ENCODE peak calls at places on chromosomes 7 and 10, in ten cellular contexts. L is activated T-cell treated with anti-CD3 and anti-CD28 coated beads, Interleukin-2, amount 50 U/mL, for 48 hours; A is RWPE1; X is GM04504; M is glutamatergic neuron; R is NCI-H1105; K is H54; T is left colon; J is ELR; F is lower lobe of right lung. W is an unnamed sample.

GRCh38 chr7:75971961-75972763 is 22.2 kb downstream of the TMEM120A start:
- DNase-seq in L (no peak), A (no peak), X (no peak), M (peak), R (no peak), K (no peak), T (no peak), J (peak), F (peak), W (peak)

GRCh38 chr7:21944616-21945373 is 904 bp downstream of the CDCA7L start:
- DNase-seq in L (peak), A (peak), X (no peak), M (peak), R (peak), K (no peak), T (peak), J (peak), F (peak), W (peak)

GRCh38 chr10:77431209-77431611 is 206.4 kb downstream of the KCNMA1 start:
- DNase-seq in L (no peak), A (no peak), X (no peak), M (no peak), R (no peak), K (no peak), T (no peak), J (no peak), F (no peak), W (no peak)

GRCh38 chr7:87548123-87548919 is 52.4 kb downstream of the ABCB1 start:
- DNase-seq in L (no peak), A (no peak), X (no peak), M (no peak), R (no peak), K (no peak), T (no peak), J (no peak), F (no peak), W (no peak)

GRCh38 chr7:21169667-21170605 is 257.9 kb upstream of the SP4 start:
- DNase-seq in L (no peak), A (peak), X (no peak), M (peak), R (no peak), K (no peak), T (no peak), J (no peak), F (no peak), W (peak)

GRCh38 chr7:36280840-36281812 is 108.5 kb upstream of the ANLN start:
- DNase-seq in L (no peak), A (peak), X (peak), M (peak), R (peak), K (peak), T (peak), J (peak), F (peak), W (no peak)

GRCh38 chr10:86918022-86918471 is 39.4 kb downstream of the MMRN2 start:
- DNase-seq in L (no peak), A (peak), X (no peak), M (no peak), R (no peak), K (no peak), T (no peak), J (peak), F (no peak), W (no peak)

GRCh38 chr10:21194510-21194993 is 297.4 kb upstream of the NEBL start:
- DNase-seq in L (no peak), A (peak), X (no peak), M (no peak), R (no peak), K (no peak), T (peak), J (no peak), F (peak), W (no peak)

GRCh38 chr10:4074559-4075407 is 289.8 kb upstream of the KLF6 start:
- DNase-seq in L (no peak), A (peak), X (no peak), M (no peak), R (no peak), K (no peak), T (no peak), J (peak), F (no peak), W (no peak)

GRCh38 chr10:112362833-112363232 is 11.1 kb upstream of the ACSL5 start:
- DNase-seq in L (no peak), A (no peak), X (no peak), M (no peak), R (no peak), K (no peak), T (peak), J (peak), F (no peak), W (no peak)

GRCh38 chr10:122121059-122121458 is 132.1 kb downstream of the TACC2 start:
- DNase-seq in L (no peak), A (no peak), X (no peak), M (no peak), R (no peak), K (no peak), T (no peak), J (no peak), F (peak), W (no peak)

GRCh38 chr10:131787961-131788360 is 112.8 kb upstream of the PPP2R2D start:
- DNase-seq in L (no peak), A (no peak), X (no peak), M (no peak), R (no peak), K (no peak), T (no peak), J (no peak), F (no peak), W (no peak)

GRCh38 chr7:26369519-26370385 is 78.1 kb downstream of the SNX10 start:
- DNase-seq in L (no peak), A (peak), X (peak), M (no peak), R (peak), K (peak), T (no peak), J (peak), F (no peak), W (peak)

GRCh38 chr7:1087952-1088920 is at the start of gene GPER1:
- DNase-seq in L (no peak), A (peak), X (no peak), M (peak), R (no peak), K (peak), T (peak), J (peak), F (peak), W (peak)

GRCh38 chr7:69199048-69199447 is 399.2 kb upstream of the AUTS2 start:
- DNase-seq in L (no peak), A (no peak), X (no peak), M (no peak), R (no peak), K (no peak), T (no peak), J (no peak), F (no peak), W (no peak)

GRCh38 chr10:13233358-13233757 is 816 bp downstream of the UCMA start:
- DNase-seq in L (no peak), A (no peak), X (no peak), M (no peak), R (no peak), K (no peak), T (no peak), J (no peak), F (no peak), W (no peak)

GRCh38 chr7:41224063-41224763 is 478.7 kb downstream of the INHBA start:
- DNase-seq in L (no peak), A (peak), X (no peak), M (no peak), R (no peak), K (no peak), T (no peak), J (peak), F (no peak), W (no peak)

GRCh38 chr10:109062371-109062770 is 860.9 kb downstream of the XPNPEP1 start:
- DNase-seq in L (no peak), A (no peak), X (no peak), M (no peak), R (no peak), K (no peak), T (no peak), J (peak), F (no peak), W (no peak)

GRCh38 chr10:480498-480927 is 209.0 kb downstream of the DIP2C start:
- DNase-seq in L (no peak), A (no peak), X (no peak), M (no peak), R (no peak), K (no peak), T (no peak), J (no peak), F (no peak), W (no peak)

GRCh38 chr10:110010076-110011069 is 2.6 kb downstream of the ADD3 start:
- DNase-seq in L (peak), A (no peak), X (no peak), M (no peak), R (no peak), K (no peak), T (no peak), J (peak), F (no peak), W (no peak)

GRCh38 chr10:60496181-60496580 is 106.5 kb upstream of the ANK3 start:
- DNase-seq in L (no peak), A (no peak), X (no peak), M (no peak), R (no peak), K (no peak), T (no peak), J (no peak), F (no peak), W (no peak)

GRCh38 chr7:29177963-29178612 is 16.5 kb upstream of the CHN2 start:
- DNase-seq in L (peak), A (no peak), X (no peak), M (no peak), R (no peak), K (no peak), T (peak), J (no peak), F (peak), W (no peak)

GRCh38 chr10:97861351-97861750 is 11.7 kb downstream of the GOLGA7B start:
- DNase-seq in L (no peak), A (peak), X (no peak), M (no peak), R (no peak), K (peak), T (no peak), J (peak), F (no peak), W (no peak)

GRCh38 chr7:85710960-85711359 is 524.1 kb upstream of the SEMA3D start:
- DNase-seq in L (no peak), A (no peak), X (no peak), M (no peak), R (no peak), K (no peak), T (no peak), J (no peak), F (no peak), W (no peak)

GRCh38 chr10:75400769-75401568 is 595 bp downstream of the ZNF503 start:
- DNase-seq in L (peak), A (peak), X (no peak), M (peak), R (no peak), K (peak), T (peak), J (peak), F (peak), W (no peak)

GRCh38 chr10:133236411-133237240 is 1.0 kb upstream of the VENTX start:
- DNase-seq in L (no peak), A (no peak), X (no peak), M (no peak), R (no peak), K (no peak), T (no peak), J (no peak), F (no peak), W (no peak)

GRCh38 chr10:13716161-13717071 is 129.7 kb downstream of the PRPF18 start:
- DNase-seq in L (no peak), A (no peak), X (peak), M (peak), R (no peak), K (peak), T (no peak), J (peak), F (no peak), W (no peak)

GRCh38 chr7:130356760-130357611 is 12.4 kb downstream of the CPA5 start:
- DNase-seq in L (no peak), A (peak), X (peak), M (no peak), R (no peak), K (no peak), T (no peak), J (peak), F (no peak), W (no peak)

GRCh38 chr10:117362313-117362712 is 12.9 kb downstream of the PDZD8 start:
- DNase-seq in L (no peak), A (no peak), X (no peak), M (no peak), R (no peak), K (no peak), T (no peak), J (peak), F (no peak), W (no peak)

GRCh38 chr7:3464900-3465622 is 164.0 kb downstream of the SDK1 start:
- DNase-seq in L (peak), A (no peak), X (no peak), M (no peak), R (no peak), K (no peak), T (no peak), J (no peak), F (no peak), W (no peak)

GRCh38 chr7:158137516-158138328 is 449.9 kb downstream of the PTPRN2 start:
- DNase-seq in L (no peak), A (no peak), X (no peak), M (no peak), R (no peak), K (no peak), T (no peak), J (no peak), F (no peak), W (no peak)

GRCh38 chr10:22218448-22218847 is 633 bp upstream of the EBLN1 start:
- DNase-seq in L (no peak), A (no peak), X (no peak), M (no peak), R (no peak), K (no peak), T (no peak), J (peak), F (no peak), W (peak)

GRCh38 chr7:129865932-129866214 is 86.9 kb downstream of the UBE2H start:
- DNase-seq in L (no peak), A (no peak), X (no peak), M (no peak), R (no peak), K (no peak), T (no peak), J (no peak), F (no peak), W (no peak)

GRCh38 chr10:97714401-97715258 is 1.1 kb downstream of the MARVELD1 start:
- DNase-seq in L (no peak), A (peak), X (peak), M (peak), R (peak), K (peak), T (peak), J (peak), F (peak), W (peak)

GRCh38 chr7:33423646-33424020 is 294.3 kb downstream of the BBS9 start:
- DNase-seq in L (no peak), A (peak), X (no peak), M (no peak), R (no peak), K (no peak), T (no peak), J (peak), F (no peak), W (no peak)

GRCh38 chr10:22686347-22686746 is 28.0 kb downstream of the PIP4K2A start:
- DNase-seq in L (no peak), A (no peak), X (no peak), M (no peak), R (no peak), K (no peak), T (no peak), J (no peak), F (no peak), W (no peak)

GRCh38 chr7:25881317-25881716 is 270.7 kb upstream of the NFE2L3 start:
- DNase-seq in L (no peak), A (no peak), X (no peak), M (no peak), R (no peak), K (no peak), T (no peak), J (no peak), F (no peak), W (no peak)

GRCh38 chr7:82173400-82174021 is 270.1 kb downstream of the CACNA2D1 start:
- DNase-seq in L (no peak), A (no peak), X (no peak), M (no peak), R (no peak), K (no peak), T (no peak), J (no peak), F (no peak), W (no peak)

GRCh38 chr10:86187840-86188239 is 178.8 kb downstream of the GRID1 start:
- DNase-seq in L (no peak), A (no peak), X (no peak), M (no peak), R (no peak), K (no peak), T (no peak), J (no peak), F (no peak), W (no peak)

W was measured in D341Med.